ENCODE peak calls at places on chromosomes 13 and 19, in ten cellular contexts. W is RPMI8226; X is WERI-Rb-1; J is skeletal muscle cell; L is Panc1; U is C1 segment of cervical spinal cord; E is activated CD4-positive, alpha-beta memory T cell treated with anti-CD3 and anti-CD28 coated beads, Interleukin-2, amount 10 ng/mL, durations not matched to agents 7 days and 5 days; R is right lobe of liver; G is kidney epithelial cell; S is NCI-H1105 treated with DMSO at 0.1 percent for 48 hours. C is an unnamed sample.

GRCh38 chr19:40380199-40381037 is 9.6 kb downstream of the HIPK4 start:
- DNase-seq in R (no peak), G (no peak), E (no peak), U (no peak), S (no peak), L (no peak), J (no peak), X (no peak), W (no peak), C (no peak)

GRCh38 chr19:4916292-4917082 is 7.2 kb downstream of the UHRF1 start:
- DNase-seq in J (no peak), L (no peak), S (no peak), E (peak; percentile 47), W (no peak), R (no peak), G (no peak), U (no peak), X (no peak), C (no peak)

GRCh38 chr19:19315444-19315843 is 4.9 kb downstream of the SUGP1 start:
- DNase-seq in G (no peak), L (no peak), R (no peak), W (no peak), U (no peak), J (no peak), E (no peak), S (no peak), X (peak; percentile 39), C (no peak)

GRCh38 chr19:5339470-5339949 is 1.1 kb downstream of the PTPRS start:
- DNase-seq in X (no peak), S (no peak), R (no peak), W (no peak), E (no peak), J (no peak), L (no peak), U (no peak), G (no peak), C (no peak)

GRCh38 chr13:41488124-41488523 is 30.8 kb downstream of the RGCC start:
- DNase-seq in L (no peak), G (no peak), X (no peak), U (no peak), J (no peak), W (no peak), S (no peak), R (no peak), E (no peak), C (no peak)

GRCh38 chr13:99316657-99317244 is 9.6 kb upstream of the GPR183 start:
- DNase-seq in G (no peak), E (no peak), X (no peak), L (no peak), W (no peak), R (no peak), J (no peak), U (peak; percentile 7), S (peak; percentile 56), C (peak; percentile 31)

GRCh38 chr19:33384983-33385382 is 11.5 kb downstream of the CEBPG start:
- DNase-seq in X (no peak), E (no peak), S (no peak), U (no peak), L (no peak), R (no peak), J (no peak), G (no peak), W (no peak), C (no peak)

GRCh38 chr13:78603240-78603947 is at the start of gene POU4F1:
- DNase-seq in U (peak; percentile 24), X (peak; percentile 88), J (peak; percentile 8), E (peak; percentile 82), W (peak; percentile 78), G (no peak), S (peak; percentile 81), R (no peak), L (no peak), C (peak; percentile 94)

GRCh38 chr19:13881231-13881691 is 4.3 kb downstream of the NANOS3 start:
- DNase-seq in S (no peak), W (peak; percentile 53), E (peak; percentile 31), R (no peak), X (peak; percentile 59), L (no peak), G (no peak), U (no peak), J (peak; percentile 22), C (no peak)

GRCh38 chr19:412356-413355 is 3.7 kb upstream of the C2CD4C start:
- DNase-seq in L (no peak), U (no peak), G (no peak), J (no peak), E (no peak), S (no peak), R (peak; percentile 41), W (no peak), X (peak; percentile 60), C (peak; percentile 38)

GRCh38 chr19:55197531-55197930 is 11.8 kb downstream of the PTPRH start:
- DNase-seq in R (no peak), J (no peak), S (no peak), W (peak; percentile 41), X (no peak), E (no peak), G (no peak), U (no peak), L (no peak), C (no peak)

GRCh38 chr13:72166102-72166660 is 299.2 kb upstream of the DACH1 start:
- DNase-seq in W (no peak), S (no peak), R (no peak), E (no peak), L (no peak), G (no peak), J (no peak), X (no peak), U (no peak), C (no peak)

GRCh38 chr19:45653634-45654033 is 14.4 kb upstream of the GIPR start:
- DNase-seq in U (no peak), J (no peak), X (peak; percentile 90), G (no peak), L (no peak), S (no peak), E (no peak), W (no peak), R (no peak), C (no peak)

GRCh38 chr19:28468701-28469459 is 744.1 kb downstream of the UQCRFS1 start:
- DNase-seq in S (peak; percentile 26), W (peak; percentile 97), G (peak; percentile 21), J (peak; percentile 63), R (peak; percentile 68), L (no peak), E (no peak), X (peak; percentile 24), U (no peak), C (no peak)

GRCh38 chr19:53977991-53978731 is 13.3 kb upstream of the CACNG6 start:
- DNase-seq in E (peak; percentile 24), L (peak; percentile 97), U (peak; percentile 21), W (peak; percentile 67), G (no peak), X (peak; percentile 86), J (peak; percentile 72), R (peak; percentile 64), S (no peak), C (no peak)

GRCh38 chr19:4780860-4781259 is 10.7 kb upstream of the FEM1A start:
- DNase-seq in G (no peak), E (no peak), W (no peak), U (no peak), X (no peak), R (no peak), J (no peak), S (no peak), L (no peak), C (no peak)

GRCh38 chr19:3899531-3900294 is 19.2 kb downstream of the ATCAY start:
- DNase-seq in R (no peak), J (no peak), S (no peak), E (no peak), X (no peak), L (no peak), W (no peak), G (no peak), U (no peak), C (no peak)

GRCh38 chr19:28137772-28138171 is 1075.2 kb downstream of the UQCRFS1 start:
- DNase-seq in E (no peak), J (no peak), U (no peak), G (no peak), L (no peak), R (no peak), S (no peak), W (no peak), X (no peak), C (no peak)

GRCh38 chr13:51585696-51586095 is 1.4 kb downstream of the WDFY2 start:
- DNase-seq in R (no peak), S (peak; percentile 24), J (no peak), W (no peak), G (no peak), X (no peak), L (no peak), U (no peak), E (no peak), C (no peak)

GRCh38 chr13:113948034-113948742 is 25.7 kb downstream of the C13orf46 start:
- DNase-seq in S (no peak), U (no peak), X (no peak), L (no peak), R (peak; percentile 33), G (no peak), W (peak; percentile 86), J (no peak), E (no peak), C (no peak)

GRCh38 chr13:21037656-21038055 is 23.7 kb downstream of the LATS2 start:
- DNase-seq in J (no peak), S (no peak), W (no peak), U (no peak), R (no peak), L (no peak), E (no peak), X (no peak), G (no peak), C (no peak)

GRCh38 chr13:113665582-113666323 is 1.3 kb upstream of the GRK1 start:
- DNase-seq in J (no peak), G (no peak), S (no peak), R (peak; percentile 31), X (peak; percentile 12), E (no peak), W (no peak), U (no peak), L (no peak), C (no peak)

GRCh38 chr13:112905990-112906641 is 62.9 kb upstream of the MCF2L start:
- DNase-seq in R (peak; percentile 44), J (no peak), S (no peak), G (no peak), L (no peak), U (no peak), X (peak; percentile 95), W (peak; percentile 70), E (no peak), C (peak; percentile 94)

GRCh38 chr13:51349016-51349415 is 9.5 kb downstream of the SERPINE3 start:
- DNase-seq in J (no peak), S (no peak), W (no peak), G (no peak), L (no peak), R (no peak), U (no peak), X (no peak), E (no peak), C (no peak)

GRCh38 chr13:59846845-59847620 is 316.7 kb downstream of the DIAPH3 start:
- DNase-seq in R (no peak), L (no peak), S (no peak), U (no peak), W (no peak), J (no peak), G (no peak), X (no peak), E (no peak), C (no peak)

GRCh38 chr13:106089251-106089940 is 446.1 kb downstream of the EFNB2 start:
- DNase-seq in X (no peak), R (no peak), U (peak; percentile 83), J (no peak), G (no peak), W (no peak), L (no peak), S (peak; percentile 15), E (no peak), C (no peak)

GRCh38 chr19:9913237-9914000 is 22.9 kb downstream of the OLFM2 start:
- DNase-seq in G (no peak), R (no peak), U (no peak), S (no peak), E (no peak), L (no peak), X (peak; percentile 58), W (no peak), J (no peak), C (no peak)

GRCh38 chr19:35213678-35214632 is 14.6 kb downstream of the FAM187B start:
- DNase-seq in S (peak; percentile 98), J (peak; percentile 8), W (peak; percentile 97), R (no peak), X (no peak), E (peak; percentile 78), L (peak; percentile 85), U (no peak), G (no peak), C (peak; percentile 97)